ENCODE peak calls at places on chromosomes 11 and 22, in five cellular contexts. O, V, L, X and R are unnamed samples.

GRCh38 chr11:78406568-78407196 is 10.9 kb downstream of the GAB2 start:
- DNase-seq in O (no peak), V (peak; percentile 10), L (no peak), X (no peak), R (peak; percentile 73)

GRCh38 chr11:102225689-102226562 is 91.4 kb upstream of the BIRC3 start:
- DNase-seq in O (no peak), V (peak; percentile 99), L (peak; percentile 97), X (no peak), R (peak; percentile 89)

GRCh38 chr11:90744169-90744568 is 521.3 kb upstream of the CHORDC1 start:
- DNase-seq in O (no peak), V (no peak), L (no peak), X (no peak), R (no peak)

GRCh38 chr11:80898910-80899309 is 1458.1 kb upstream of the TENM4 start:
- DNase-seq in O (no peak), V (no peak), L (no peak), X (no peak), R (no peak)

GRCh38 chr22:27596133-27596905 is 205.2 kb downstream of the MN1 start:
- DNase-seq in O (no peak), V (peak; percentile 47), L (no peak), X (no peak), R (no peak)

GRCh38 chr11:57650739-57651090 is 1.0 kb upstream of the YPEL4 start:
- DNase-seq in O (no peak), V (no peak), L (no peak), X (no peak), R (peak; percentile 45)

GRCh38 chr11:6586434-6587359 is 16.7 kb downstream of the RRP8 start:
- DNase-seq in O (no peak), V (no peak), L (no peak), X (no peak), R (no peak)

GRCh38 chr11:71466358-71466757 is 13.4 kb downstream of the NADSYN1 start:
- DNase-seq in O (no peak), V (no peak), L (no peak), X (peak; percentile 33), R (no peak)

GRCh38 chr11:30147293-30147692 is 83.5 kb upstream of the FSHB start:
- DNase-seq in O (no peak), V (no peak), L (no peak), X (no peak), R (no peak)

GRCh38 chr11:46120711-46121327 is 435 bp downstream of the PHF21A start:
- DNase-seq in O (peak; percentile 43), V (peak; percentile 84), L (peak; percentile 78), X (peak; percentile 74), R (peak; percentile 55)

GRCh38 chr11:94302806-94303205 is 1.6 kb upstream of the IZUMO1R start:
- DNase-seq in O (no peak), V (no peak), L (no peak), X (no peak), R (no peak)

DNA sequence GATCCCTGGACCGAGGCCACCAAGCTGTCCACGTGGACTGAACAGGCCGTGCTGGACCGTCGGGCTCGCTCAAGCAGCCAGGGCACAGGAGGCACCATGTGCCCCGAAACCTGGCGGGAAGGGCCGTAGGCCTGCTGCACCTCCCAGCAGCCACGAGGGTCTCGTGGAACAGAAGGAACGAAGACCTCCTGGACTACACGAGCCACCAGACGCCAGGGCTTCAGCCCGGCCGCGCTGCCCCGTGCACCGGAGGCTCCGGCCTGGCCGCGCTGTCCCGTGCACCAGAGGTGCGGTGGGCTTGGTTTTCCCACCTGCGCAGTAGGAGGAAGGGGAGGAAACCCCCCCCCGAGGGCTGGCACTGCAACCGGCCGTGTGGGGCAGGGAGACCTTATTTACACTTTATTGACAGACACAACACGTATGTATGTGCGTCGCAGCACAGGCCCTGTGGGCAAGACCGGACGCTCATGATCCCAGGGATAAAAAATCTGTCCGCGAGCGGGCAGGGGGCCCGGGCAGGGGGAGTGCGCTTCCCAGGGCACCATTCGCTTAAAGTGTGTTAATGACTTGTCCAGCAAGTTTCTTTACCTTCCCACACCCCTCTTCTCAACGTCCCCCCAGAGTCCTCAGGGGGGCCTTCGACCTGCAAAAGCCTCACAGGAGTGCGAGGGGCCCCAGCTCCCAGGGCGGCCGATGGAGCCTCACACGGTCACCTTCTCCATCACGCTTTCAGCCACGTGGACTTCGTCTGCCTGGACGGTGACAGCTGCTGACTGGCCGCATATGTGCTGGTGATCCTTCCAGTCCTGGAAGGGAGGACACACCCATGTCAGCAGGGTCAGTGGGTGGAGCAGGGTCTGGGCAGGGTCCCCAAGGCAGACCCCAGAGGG is 7.0 kb downstream of the DRD4 start:
- DNase-seq in O (no peak), V (no peak), L (no peak), X (no peak), R (no peak)
- H3K36me3 ChIP-seq in O (peaks cover 33% of the 10 kb centered on the region), V (peaks cover 8% of the 10 kb centered on the region), L (peaks cover 22% of the 10 kb centered on the region), X (no peaks in the 10 kb centered on the region), R (peaks cover 6% of the 10 kb centered on the region)

DNA sequence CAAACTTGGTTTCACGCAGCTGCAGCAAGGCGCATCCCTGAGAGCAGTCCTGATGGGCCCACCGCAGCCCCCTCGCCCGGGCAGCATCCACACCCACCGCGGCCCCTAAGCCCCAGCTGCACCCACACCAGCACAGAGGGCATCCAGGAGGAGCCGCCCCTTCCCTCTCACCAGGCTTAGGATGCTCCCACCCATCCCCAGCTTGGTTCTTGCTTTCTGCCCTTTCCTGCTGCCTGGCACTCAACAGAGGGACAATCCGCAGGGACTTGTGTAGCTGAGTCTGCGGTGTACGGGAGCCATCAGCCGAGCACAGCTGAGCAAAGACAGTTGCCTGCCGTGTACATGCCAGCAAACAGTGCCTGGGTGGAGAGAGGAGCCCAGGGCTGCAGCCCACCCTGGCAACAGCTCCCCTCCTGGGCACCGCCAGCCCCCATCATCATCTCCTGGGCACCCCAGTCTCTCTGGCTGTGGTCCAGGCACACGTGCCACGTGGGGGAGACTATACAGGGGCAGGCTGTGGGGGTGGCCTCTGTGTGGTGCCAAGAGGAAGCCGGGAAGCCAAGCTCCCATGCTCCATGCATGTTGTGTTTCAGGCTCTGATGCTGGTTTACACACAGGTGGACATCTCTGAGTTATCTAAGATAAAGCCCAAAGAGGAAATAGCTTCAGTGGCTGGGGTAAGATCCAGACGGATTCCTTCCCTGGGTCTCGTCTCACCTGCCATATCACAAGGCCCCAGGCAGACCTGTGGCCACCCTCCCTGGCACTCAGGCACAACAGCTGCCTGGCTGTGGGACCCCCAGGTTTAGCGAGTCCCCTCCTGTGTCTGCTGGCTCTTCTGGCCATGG is 36.1 kb upstream of the GNB1L start:
- DNase-seq in O (no peak), V (no peak), L (no peak), X (peak; percentile 77), R (no peak)
- TF ChIP-seq CTCF in O (no peak), V (no peak), L (no peak), X (no peak), R (no peak)

GRCh38 chr11:130908061-130908460 is 8.2 kb downstream of the SNX19 start:
- DNase-seq in O (no peak), V (no peak), L (no peak), X (no peak), R (no peak)

GRCh38 chr11:130907229-130907628 is 9.1 kb downstream of the SNX19 start:
- DNase-seq in O (no peak), V (no peak), L (no peak), X (no peak), R (no peak)

GRCh38 chr11:130904380-130904779 is 11.9 kb downstream of the SNX19 start:
- DNase-seq in O (no peak), V (peak; percentile 29), L (no peak), X (no peak), R (peak; percentile 27)

GRCh38 chr11:130905512-130905911 is 10.8 kb downstream of the SNX19 start:
- DNase-seq in O (no peak), V (no peak), L (no peak), X (no peak), R (no peak)

GRCh38 chr11:130906616-130907015 is 9.7 kb downstream of the SNX19 start:
- DNase-seq in O (no peak), V (no peak), L (no peak), X (no peak), R (no peak)
- H3K36me3 ChIP-seq in O (peaks cover 97% of the 10 kb centered on the region), V (peaks cover 24% of the 10 kb centered on the region), L (peaks cover 52% of the 10 kb centered on the region), X (peaks cover 3% of the 10 kb centered on the region), R (peaks cover 21% of the 10 kb centered on the region)

DNA sequence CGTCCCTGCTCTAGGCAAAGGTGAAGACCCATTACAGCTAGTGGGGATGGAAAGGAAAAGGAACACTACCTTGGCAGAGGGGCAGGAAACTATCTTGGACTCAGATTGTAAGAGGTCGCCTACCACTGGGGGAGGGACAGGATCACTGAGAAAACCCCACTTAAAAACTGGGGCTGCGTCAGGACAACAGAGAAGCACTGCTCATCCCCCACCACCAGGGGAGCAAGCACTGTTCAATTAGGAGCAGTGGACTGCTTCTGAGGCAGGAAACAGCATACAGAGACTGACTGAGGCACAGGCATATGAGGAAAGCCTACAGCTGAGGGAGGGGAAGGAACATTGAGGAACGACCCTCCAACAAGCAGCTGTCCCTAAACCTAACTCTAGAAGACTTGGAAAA is 20.8 kb upstream of the DLAT start:
- DNase-seq in O (no peak), V (no peak), L (no peak), X (no peak), R (no peak)
- TF ChIP-seq CTCF in O (no peak), V (peak; percentile 20), L (peak; percentile 26), X (peak; percentile 47), R (peak; percentile 51)

GRCh38 chr22:24177045-24177444 is 4.2 kb upstream of the SUSD2 start:
- DNase-seq in O (no peak), V (no peak), L (no peak), X (no peak), R (no peak)

GRCh38 chr22:24176630-24177029 is 4.7 kb upstream of the SUSD2 start:
- DNase-seq in O (no peak), V (no peak), L (no peak), X (no peak), R (no peak)

GRCh38 chr22:24177456-24177855 is 3.8 kb upstream of the SUSD2 start:
- DNase-seq in O (no peak), V (no peak), L (no peak), X (no peak), R (no peak)

GRCh38 chr22:24176040-24176439 is 5.2 kb upstream of the SUSD2 start:
- DNase-seq in O (no peak), V (no peak), L (no peak), X (no peak), R (no peak)

DNA sequence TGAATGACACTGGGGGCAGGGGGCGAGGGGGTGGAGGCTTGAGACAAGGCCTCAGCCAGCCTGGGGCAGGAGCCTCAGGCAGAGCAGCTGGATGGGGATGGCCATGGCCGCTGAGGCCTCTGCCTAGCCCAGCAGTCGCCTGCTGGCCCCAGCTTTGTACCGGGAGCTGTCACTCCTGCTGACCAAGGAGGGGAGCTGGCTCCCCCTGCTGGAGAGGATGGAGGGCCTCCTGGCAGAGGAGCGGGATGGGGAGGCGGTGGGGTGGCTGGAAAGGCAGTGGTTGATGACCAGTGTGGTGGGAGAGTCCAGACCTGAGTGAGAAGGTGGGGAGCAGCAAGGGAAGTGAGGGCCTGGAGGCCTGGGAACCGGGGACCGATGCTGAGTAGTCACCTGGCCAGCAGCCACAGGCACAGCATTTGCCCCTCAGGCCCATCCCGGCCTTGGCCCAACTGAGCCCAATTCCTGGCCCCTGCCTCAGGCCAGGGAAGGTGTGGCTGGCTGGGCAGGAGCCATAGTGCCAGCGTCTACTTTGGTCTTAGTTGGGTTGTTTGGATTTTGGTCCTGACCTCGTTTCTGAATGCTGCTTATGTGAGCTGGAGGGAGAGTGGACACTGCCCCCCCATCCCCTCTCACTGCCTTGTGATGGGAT is 6.0 kb upstream of the SUSD2 start:
- DNase-seq in O (peak; percentile 83), V (peak; percentile 54), L (peak; percentile 72), X (peak; percentile 93), R (peak; percentile 36)
- H3K36me3 ChIP-seq in O (peaks cover 83% of the 10 kb centered on the region), V (peaks cover 26% of the 10 kb centered on the region), L (peaks cover 46% of the 10 kb centered on the region), X (no peaks in the 10 kb centered on the region), R (peaks cover 18% of the 10 kb centered on the region)